ENCODE peak calls at places on chromosomes 7 and 10, in five cellular contexts. One of them, this sample, is unnamed.
A peak's percentile ranks its signal among the peaks of the same experiment; 100 is the strongest.

GRCh38 chr7:137715546-137715945 is 131.2 kb downstream of the DGKI start:
- DNase-seq in HepG2: no peak
- DNase-seq in WTC11: no peak
- DNase-seq in K562: no peak
- DNase-seq in H1: no peak
- DNase-seq in this sample: no peak

GRCh38 chr10:63542835-63543575 is 21.8 kb downstream of the REEP3 start:
- DNase-seq in HepG2: no peak
- DNase-seq in WTC11: no peak
- DNase-seq in K562: no peak
- DNase-seq in H1: no peak
- DNase-seq in this sample: no peak

GRCh38 chr7:12030116-12030515 is 181.0 kb upstream of the TMEM106B start:
- DNase-seq in HepG2: no peak
- DNase-seq in WTC11: no peak
- DNase-seq in K562: no peak
- DNase-seq in H1: no peak
- DNase-seq in this sample: no peak

GRCh38 chr10:29517352-29517923 is 117.3 kb downstream of the SVIL start:
- DNase-seq in HepG2: peak; percentile 43
- DNase-seq in WTC11: peak; percentile 82
- DNase-seq in K562: peak; percentile 39
- DNase-seq in H1: peak; percentile 70
- DNase-seq in this sample: peak; percentile 96

GRCh38 chr7:29987821-29988317 is 1.7 kb downstream of the SCRN1 start:
- DNase-seq in HepG2: peak; percentile 92
- DNase-seq in WTC11: no peak
- DNase-seq in K562: no peak
- DNase-seq in H1: no peak
- DNase-seq in this sample: peak; percentile 61

GRCh38 chr7:158190756-158191155 is 396.9 kb downstream of the PTPRN2 start:
- DNase-seq in HepG2: no peak
- DNase-seq in WTC11: no peak
- DNase-seq in K562: no peak
- DNase-seq in H1: no peak
- DNase-seq in this sample: no peak

GRCh38 chr7:151392002-151392401 is 17.8 kb downstream of the WDR86 start:
- DNase-seq in HepG2: no peak
- DNase-seq in WTC11: no peak
- DNase-seq in K562: no peak
- DNase-seq in H1: no peak
- DNase-seq in this sample: no peak

GRCh38 chr7:115747174-115747573 is 283.4 kb downstream of the TFEC start:
- DNase-seq in HepG2: no peak
- DNase-seq in WTC11: no peak
- DNase-seq in K562: no peak
- DNase-seq in H1: no peak
- DNase-seq in this sample: no peak

GRCh38 chr10:102796407-102797176 is 40.6 kb downstream of the CYP17A1 start:
- DNase-seq in HepG2: no peak
- DNase-seq in WTC11: no peak
- DNase-seq in K562: no peak
- DNase-seq in H1: no peak
- DNase-seq in this sample: no peak

GRCh38 chr10:51733061-51733460 is 33.7 kb upstream of the CSTF2T start:
- DNase-seq in HepG2: no peak
- DNase-seq in WTC11: no peak
- DNase-seq in K562: no peak
- DNase-seq in H1: no peak
- DNase-seq in this sample: no peak

GRCh38 chr7:157429001-157429679 is 92.3 kb downstream of the DNAJB6 start:
- DNase-seq in HepG2: no peak
- DNase-seq in WTC11: peak; percentile 5
- DNase-seq in K562: no peak
- DNase-seq in H1: no peak
- DNase-seq in this sample: no peak

GRCh38 chr7:130912910-130913720 is 179.1 kb upstream of the KLF14 start:
- DNase-seq in HepG2: peak; percentile 71
- DNase-seq in WTC11: no peak
- DNase-seq in K562: peak; percentile 35
- DNase-seq in H1: no peak
- DNase-seq in this sample: no peak

GRCh38 chr7:81308643-81309354 is 389.9 kb upstream of the SEMA3C start:
- DNase-seq in HepG2: no peak
- DNase-seq in WTC11: no peak
- DNase-seq in K562: no peak
- DNase-seq in H1: no peak
- DNase-seq in this sample: no peak

GRCh38 chr10:75395171-75395954 is 6.2 kb downstream of the ZNF503 start:
- DNase-seq in HepG2: no peak
- DNase-seq in WTC11: peak; percentile 71
- DNase-seq in K562: peak; percentile 92
- DNase-seq in H1: peak; percentile 90
- DNase-seq in this sample: peak; percentile 76

GRCh38 chr10:72637398-72637857 is 11.5 kb upstream of the MICU1 start:
- DNase-seq in HepG2: peak; percentile 44
- DNase-seq in WTC11: no peak
- DNase-seq in K562: peak; percentile 66
- DNase-seq in H1: no peak
- DNase-seq in this sample: no peak

GRCh38 chr10:96743988-96744585 is 23.8 kb upstream of the PIK3AP1 start:
- DNase-seq in HepG2: peak; percentile 44
- DNase-seq in WTC11: no peak
- DNase-seq in K562: no peak
- DNase-seq in H1: no peak
- DNase-seq in this sample: peak; percentile 50

GRCh38 chr10:113005380-113005779 is 55.3 kb downstream of the TCF7L2 start:
- DNase-seq in HepG2: no peak
- DNase-seq in WTC11: no peak
- DNase-seq in K562: no peak
- DNase-seq in H1: no peak
- DNase-seq in this sample: no peak

GRCh38 chr7:150444674-150445365 is 5.6 kb upstream of the GIMAP8 start:
- DNase-seq in HepG2: no peak
- DNase-seq in WTC11: no peak
- DNase-seq in K562: no peak
- DNase-seq in H1: no peak
- DNase-seq in this sample: no peak

DNA sequence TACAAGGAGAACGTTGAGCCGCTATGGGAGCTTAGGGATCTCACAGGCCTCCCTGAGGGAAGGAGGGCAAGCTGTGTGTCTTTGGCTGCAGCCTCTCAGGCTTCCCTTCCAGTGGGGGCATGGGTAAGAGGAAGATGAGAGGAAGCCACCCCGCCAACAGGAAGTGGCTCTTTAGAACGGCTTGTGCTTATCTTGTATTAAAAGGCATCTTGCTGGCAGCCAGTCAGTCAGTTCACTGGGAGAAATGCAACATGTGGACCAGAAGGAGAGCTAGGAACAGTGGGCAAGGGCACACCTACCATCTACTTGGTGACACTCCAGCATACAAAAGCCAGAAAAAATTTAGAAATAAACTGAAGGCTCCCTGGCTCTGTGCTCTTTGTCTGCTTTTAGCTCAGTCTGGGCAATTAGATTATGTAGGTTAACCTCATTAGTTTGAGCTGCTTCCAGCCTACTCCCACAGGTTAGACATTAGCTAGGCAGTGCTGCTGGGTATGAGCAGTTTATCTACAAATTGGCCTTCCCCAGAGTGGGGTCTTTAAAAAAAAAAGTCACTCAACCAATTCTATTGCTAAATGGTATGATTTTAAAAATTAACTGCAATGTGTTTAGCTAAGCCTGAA is 595.9 kb downstream of the KCNMA1 start:
- DNase-seq in HepG2: no peak
- DNase-seq in WTC11: no peak
- DNase-seq in K562: no peak
- DNase-seq in H1: peak; percentile 35
- DNase-seq in this sample: no peak
- TF ChIP-seq CTCF in HepG2: no peak
- TF ChIP-seq CTCF in WTC11: no peak
- TF ChIP-seq CTCF in K562: no peak
- TF ChIP-seq CTCF in H1: no peak
- TF ChIP-seq CTCF in this sample: no peak

DNA sequence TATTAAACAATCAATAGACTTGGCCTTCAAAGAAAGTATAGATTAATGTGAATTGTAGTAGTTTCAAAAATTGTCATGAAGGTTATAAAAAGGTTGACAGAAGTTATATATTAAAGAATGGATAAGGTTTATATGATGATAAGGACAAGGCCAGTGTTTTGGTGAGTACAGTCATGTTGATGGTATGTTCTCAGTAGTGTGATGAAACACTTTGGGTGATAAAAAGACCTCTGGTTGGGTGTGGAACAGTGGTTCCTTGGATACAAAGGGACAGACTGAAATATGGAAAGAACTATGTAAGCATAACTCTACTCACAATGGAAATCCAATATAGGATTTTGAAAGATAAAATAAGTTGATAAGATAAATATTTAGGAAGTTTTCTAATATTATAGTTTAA is 866.3 kb downstream of the ANKRD7 start:
- DNase-seq in HepG2: no peak
- DNase-seq in WTC11: no peak
- DNase-seq in K562: no peak
- DNase-seq in H1: no peak
- DNase-seq in this sample: no peak
- TF ChIP-seq CREB1 in HepG2: no peak
- TF ChIP-seq CREB1 in WTC11: no peak
- TF ChIP-seq CREB1 in K562: no peak
- TF ChIP-seq CREB1 in H1: no peak
- TF ChIP-seq CREB1 in this sample: no peak

GRCh38 chr10:68156373-68157185 is 47.3 kb downstream of the MYPN start:
- DNase-seq in HepG2: peak; percentile 57
- DNase-seq in WTC11: peak; percentile 62
- DNase-seq in K562: peak; percentile 46
- DNase-seq in H1: no peak
- DNase-seq in this sample: peak; percentile 87
- TF ChIP-seq CTCF in HepG2: peak; percentile 76
- TF ChIP-seq CTCF in WTC11: peak; percentile 63
- TF ChIP-seq CTCF in K562: peak; percentile 95
- TF ChIP-seq CTCF in H1: no peak
- TF ChIP-seq CTCF in this sample: peak; percentile 96

GRCh38 chr10:24849051-24849450 is 103.4 kb downstream of the PRTFDC1 start:
- DNase-seq in HepG2: no peak
- DNase-seq in WTC11: no peak
- DNase-seq in K562: no peak
- DNase-seq in H1: no peak
- DNase-seq in this sample: no peak
- TF ChIP-seq CREB1 in HepG2: no peak
- TF ChIP-seq CREB1 in WTC11: no peak
- TF ChIP-seq CREB1 in K562: no peak
- TF ChIP-seq CREB1 in H1: no peak
- TF ChIP-seq CREB1 in this sample: no peak

GRCh38 chr7:95700917-95701316 is 71.4 kb upstream of the DYNC1I1 start:
- DNase-seq in HepG2: no peak
- DNase-seq in WTC11: no peak
- DNase-seq in K562: no peak
- DNase-seq in H1: no peak
- DNase-seq in this sample: no peak
- TF ChIP-seq CTCF in HepG2: no peak
- TF ChIP-seq CTCF in WTC11: no peak
- TF ChIP-seq CTCF in K562: no peak
- TF ChIP-seq CTCF in H1: no peak
- TF ChIP-seq CTCF in this sample: no peak

DNA sequence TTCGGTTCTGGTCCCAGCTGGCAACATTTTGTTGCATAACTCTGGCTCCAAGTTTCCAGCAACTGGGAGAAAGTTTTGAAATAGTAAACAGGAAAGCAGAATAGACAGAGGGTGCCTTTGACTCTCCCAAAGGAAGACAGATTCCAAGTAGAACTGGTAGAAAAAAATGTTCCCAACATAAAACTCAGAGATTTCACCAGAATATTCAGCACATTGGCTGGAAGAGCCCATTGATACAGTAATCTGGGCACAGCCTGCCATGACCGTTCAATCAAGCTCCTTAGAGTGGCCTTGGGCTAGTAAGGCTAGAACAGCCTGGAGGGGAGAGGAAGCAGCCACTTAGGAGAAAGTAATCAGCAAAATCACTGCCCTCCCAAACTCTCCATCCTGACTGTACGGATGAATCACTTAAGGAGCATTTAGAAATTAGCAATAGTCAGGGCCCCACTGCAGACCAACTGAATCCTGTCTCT is 120.3 kb downstream of the CUBN start:
- DNase-seq in HepG2: no peak
- DNase-seq in WTC11: no peak
- DNase-seq in K562: no peak
- DNase-seq in H1: no peak
- DNase-seq in this sample: no peak
- TF ChIP-seq CREB1 in HepG2: no peak
- TF ChIP-seq CREB1 in WTC11: no peak
- TF ChIP-seq CREB1 in K562: no peak
- TF ChIP-seq CREB1 in H1: no peak
- TF ChIP-seq CREB1 in this sample: no peak

GRCh38 chr10:44516941-44517340 is 132.0 kb upstream of the CXCL12 start:
- DNase-seq in HepG2: no peak
- DNase-seq in WTC11: no peak
- DNase-seq in K562: no peak
- DNase-seq in H1: no peak
- DNase-seq in this sample: no peak

GRCh38 chr10:44513592-44513991 is 128.7 kb upstream of the CXCL12 start:
- DNase-seq in HepG2: no peak
- DNase-seq in WTC11: no peak
- DNase-seq in K562: peak; percentile 23
- DNase-seq in H1: no peak
- DNase-seq in this sample: no peak

GRCh38 chr10:44512345-44513095 is 127.6 kb upstream of the CXCL12 start:
- DNase-seq in HepG2: no peak
- DNase-seq in WTC11: no peak
- DNase-seq in K562: no peak
- DNase-seq in H1: no peak
- DNase-seq in this sample: no peak

GRCh38 chr10:44520651-44521050 is 135.8 kb upstream of the CXCL12 start:
- DNase-seq in HepG2: no peak
- DNase-seq in WTC11: no peak
- DNase-seq in K562: no peak
- DNase-seq in H1: no peak
- DNase-seq in this sample: no peak

DNA sequence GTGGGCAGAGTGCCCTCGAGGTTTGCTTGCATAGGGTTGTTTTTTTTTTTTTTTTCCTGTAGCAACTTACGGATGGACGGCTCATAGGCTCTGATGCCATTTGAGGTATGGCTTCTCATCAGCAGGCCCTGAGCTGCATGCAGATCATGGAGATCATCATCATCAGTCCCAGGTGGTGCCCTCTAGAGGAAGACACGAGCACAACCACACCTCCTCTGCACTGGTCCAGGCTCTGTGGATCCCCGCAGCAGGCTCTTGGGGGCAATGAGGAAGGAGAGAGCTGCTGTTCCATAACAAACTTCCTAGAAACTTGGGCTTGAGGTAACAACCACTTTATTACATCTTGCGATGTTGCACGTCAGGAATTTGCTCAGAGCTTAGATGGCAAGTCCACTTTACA is 132.7 kb upstream of the CXCL12 start:
- DNase-seq in HepG2: peak; percentile 10
- DNase-seq in WTC11: peak; percentile 68
- DNase-seq in K562: peak; percentile 35
- DNase-seq in H1: peak; percentile 66
- DNase-seq in this sample: peak; percentile 68
- TF ChIP-seq CTCF in HepG2: peak; percentile 36
- TF ChIP-seq CTCF in WTC11: peak; percentile 60
- TF ChIP-seq CTCF in K562: peak; percentile 57
- TF ChIP-seq CTCF in H1: peak; percentile 87
- TF ChIP-seq CTCF in this sample: peak; percentile 59